ENCODE peak calls at places on chromosomes 7 and 10, in nine cellular contexts. One of them, this sample, is unnamed.

GRCh38 chr10:44089671-44090070 is 295.2 kb downstream of the CXCL12 start:
- DNase-seq in GM12865: no peak
- DNase-seq in BJ: no peak
- DNase-seq in breast epithelium: no peak
- DNase-seq in H9: no peak
- DNase-seq in OCI-LY7: no peak
- DNase-seq in adrenal gland: no peak
- DNase-seq in GM23338: no peak
- DNase-seq in SK-N-SH: no peak
- DNase-seq in this sample: no peak

GRCh38 chr7:149317986-149318672 is 56.1 kb downstream of the ZNF783 start:
- DNase-seq in GM12865: no peak
- DNase-seq in BJ: no peak
- DNase-seq in breast epithelium: no peak
- DNase-seq in H9: peak
- DNase-seq in OCI-LY7: peak
- DNase-seq in adrenal gland: no peak
- DNase-seq in GM23338: peak
- DNase-seq in SK-N-SH: no peak
- DNase-seq in this sample: peak

GRCh38 chr7:98406827-98407226 is 5.9 kb upstream of the BAIAP2L1 start:
- DNase-seq in GM12865: no peak
- DNase-seq in BJ: no peak
- DNase-seq in breast epithelium: no peak
- DNase-seq in H9: no peak
- DNase-seq in OCI-LY7: no peak
- DNase-seq in adrenal gland: no peak
- DNase-seq in GM23338: no peak
- DNase-seq in SK-N-SH: no peak
- DNase-seq in this sample: no peak

GRCh38 chr7:150753826-150754603 is 16.8 kb downstream of the GIMAP5 start:
- DNase-seq in GM12865: peak
- DNase-seq in BJ: no peak
- DNase-seq in breast epithelium: no peak
- DNase-seq in H9: no peak
- DNase-seq in OCI-LY7: peak
- DNase-seq in adrenal gland: no peak
- DNase-seq in GM23338: peak
- DNase-seq in SK-N-SH: peak
- DNase-seq in this sample: peak

GRCh38 chr7:122306320-122307227 is 2.0 kb upstream of the FEZF1 start:
- DNase-seq in GM12865: no peak
- DNase-seq in BJ: no peak
- DNase-seq in breast epithelium: no peak
- DNase-seq in H9: peak
- DNase-seq in OCI-LY7: no peak
- DNase-seq in adrenal gland: no peak
- DNase-seq in GM23338: peak
- DNase-seq in SK-N-SH: no peak
- DNase-seq in this sample: no peak

GRCh38 chr10:50510517-50511473 is 113.0 kb downstream of the SGMS1 start:
- DNase-seq in GM12865: peak
- DNase-seq in BJ: no peak
- DNase-seq in breast epithelium: no peak
- DNase-seq in H9: no peak
- DNase-seq in OCI-LY7: no peak
- DNase-seq in adrenal gland: no peak
- DNase-seq in GM23338: no peak
- DNase-seq in SK-N-SH: no peak
- DNase-seq in this sample: no peak

GRCh38 chr10:116210588-116211346 is 62.2 kb downstream of the GFRA1 start:
- DNase-seq in GM12865: no peak
- DNase-seq in BJ: no peak
- DNase-seq in breast epithelium: no peak
- DNase-seq in H9: no peak
- DNase-seq in OCI-LY7: no peak
- DNase-seq in adrenal gland: no peak
- DNase-seq in GM23338: no peak
- DNase-seq in SK-N-SH: no peak
- DNase-seq in this sample: no peak

GRCh38 chr10:78000956-78001472 is 28.3 kb downstream of the POLR3A start:
- DNase-seq in GM12865: no peak
- DNase-seq in BJ: no peak
- DNase-seq in breast epithelium: no peak
- DNase-seq in H9: no peak
- DNase-seq in OCI-LY7: no peak
- DNase-seq in adrenal gland: no peak
- DNase-seq in GM23338: no peak
- DNase-seq in SK-N-SH: no peak
- DNase-seq in this sample: no peak

GRCh38 chr7:150566123-150566522 is 1.1 kb upstream of the GIMAP4 start:
- DNase-seq in GM12865: no peak
- DNase-seq in BJ: no peak
- DNase-seq in breast epithelium: no peak
- DNase-seq in H9: no peak
- DNase-seq in OCI-LY7: no peak
- DNase-seq in adrenal gland: no peak
- DNase-seq in GM23338: peak
- DNase-seq in SK-N-SH: no peak
- DNase-seq in this sample: no peak

DNA sequence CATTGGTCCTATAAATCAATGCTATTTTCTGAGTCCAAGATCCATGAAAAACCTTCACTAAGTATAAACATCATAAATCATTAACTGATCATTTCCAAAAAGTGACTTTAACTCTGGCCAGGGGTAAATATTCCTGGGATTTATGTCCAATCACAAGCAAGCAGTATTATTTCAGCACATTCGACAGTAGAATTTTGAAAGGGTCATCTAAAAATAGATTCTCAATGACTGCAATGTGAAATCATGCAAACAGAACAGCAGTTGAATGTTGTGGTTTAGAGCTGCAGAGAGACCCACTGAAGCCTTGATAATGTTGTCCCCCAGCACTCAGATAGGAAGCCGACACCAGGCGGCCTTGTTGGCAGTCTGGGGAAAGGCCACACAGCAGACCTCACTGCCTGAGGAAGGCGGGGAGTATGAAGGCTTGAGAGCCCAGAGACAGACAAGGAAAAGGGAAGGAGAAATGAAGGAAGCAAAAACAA is 38.1 kb downstream of the FAM107B start:
- DNase-seq in GM12865: peak
- DNase-seq in BJ: peak
- DNase-seq in breast epithelium: no peak
- DNase-seq in H9: no peak
- DNase-seq in OCI-LY7: peak
- DNase-seq in adrenal gland: peak
- DNase-seq in GM23338: peak
- DNase-seq in SK-N-SH: no peak
- DNase-seq in this sample: peak
- TF ChIP-seq CTCF in GM12865: no peak
- TF ChIP-seq CTCF in BJ: no peak
- TF ChIP-seq CTCF in breast epithelium: no peak
- TF ChIP-seq CTCF in H9: no peak
- TF ChIP-seq CTCF in OCI-LY7: peak
- TF ChIP-seq CTCF in adrenal gland: no peak
- TF ChIP-seq CTCF in GM23338: no peak
- TF ChIP-seq CTCF in SK-N-SH: no peak
- TF ChIP-seq CTCF in this sample: no peak

DNA sequence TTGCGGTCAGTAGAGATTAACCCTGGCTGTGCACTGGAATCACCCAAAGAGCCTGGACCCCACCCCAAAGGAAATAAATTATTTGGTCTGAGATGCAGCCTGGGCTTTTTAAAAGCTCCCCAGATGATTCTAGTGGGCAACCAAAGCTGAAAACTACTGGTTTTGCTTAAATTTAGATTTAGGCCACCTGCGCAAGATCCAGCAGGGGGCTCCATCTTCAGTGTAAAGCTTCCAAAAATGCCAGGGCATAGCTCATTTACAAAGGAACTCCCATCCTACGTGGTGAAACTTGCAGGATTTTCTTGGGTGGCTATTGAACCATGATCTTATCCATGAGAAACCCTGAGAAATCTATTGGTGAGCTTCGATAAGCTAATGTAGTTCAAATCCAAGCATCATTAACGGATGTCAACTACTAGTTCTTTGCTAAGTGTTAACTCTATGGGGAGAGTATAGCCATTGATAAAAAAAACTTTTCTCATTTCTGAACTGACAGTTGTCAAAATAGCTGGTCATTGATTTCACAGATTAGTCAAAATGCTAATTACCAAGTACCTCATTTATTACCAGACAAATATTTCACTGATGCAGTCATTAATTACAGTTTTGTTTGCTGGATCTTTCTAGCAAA is 315.3 kb downstream of the LHFPL3 start:
- DNase-seq in GM12865: peak
- DNase-seq in BJ: no peak
- DNase-seq in breast epithelium: no peak
- DNase-seq in H9: peak
- DNase-seq in OCI-LY7: peak
- DNase-seq in adrenal gland: no peak
- DNase-seq in GM23338: peak
- DNase-seq in SK-N-SH: peak
- DNase-seq in this sample: no peak
- TF ChIP-seq CTCF in GM12865: peak
- TF ChIP-seq CTCF in BJ: peak
- TF ChIP-seq CTCF in breast epithelium: no peak
- TF ChIP-seq CTCF in H9: peak
- TF ChIP-seq CTCF in OCI-LY7: peak
- TF ChIP-seq CTCF in adrenal gland: peak
- TF ChIP-seq CTCF in GM23338: peak
- TF ChIP-seq CTCF in SK-N-SH: peak
- TF ChIP-seq CTCF in this sample: no peak

GRCh38 chr7:41578700-41579099 is 124.2 kb downstream of the INHBA start:
- DNase-seq in GM12865: no peak
- DNase-seq in BJ: no peak
- DNase-seq in breast epithelium: no peak
- DNase-seq in H9: no peak
- DNase-seq in OCI-LY7: no peak
- DNase-seq in adrenal gland: no peak
- DNase-seq in GM23338: no peak
- DNase-seq in SK-N-SH: no peak
- DNase-seq in this sample: no peak

GRCh38 chr7:41584746-41585145 is 118.1 kb downstream of the INHBA start:
- DNase-seq in GM12865: no peak
- DNase-seq in BJ: no peak
- DNase-seq in breast epithelium: no peak
- DNase-seq in H9: no peak
- DNase-seq in OCI-LY7: no peak
- DNase-seq in adrenal gland: no peak
- DNase-seq in GM23338: no peak
- DNase-seq in SK-N-SH: no peak
- DNase-seq in this sample: no peak

GRCh38 chr7:41579961-41580935 is 122.6 kb downstream of the INHBA start:
- DNase-seq in GM12865: no peak
- DNase-seq in BJ: peak
- DNase-seq in breast epithelium: no peak
- DNase-seq in H9: no peak
- DNase-seq in OCI-LY7: no peak
- DNase-seq in adrenal gland: no peak
- DNase-seq in GM23338: no peak
- DNase-seq in SK-N-SH: no peak
- DNase-seq in this sample: no peak

GRCh38 chr7:41582116-41582515 is 120.8 kb downstream of the INHBA start:
- DNase-seq in GM12865: no peak
- DNase-seq in BJ: no peak
- DNase-seq in breast epithelium: no peak
- DNase-seq in H9: no peak
- DNase-seq in OCI-LY7: no peak
- DNase-seq in adrenal gland: no peak
- DNase-seq in GM23338: no peak
- DNase-seq in SK-N-SH: no peak
- DNase-seq in this sample: no peak

DNA sequence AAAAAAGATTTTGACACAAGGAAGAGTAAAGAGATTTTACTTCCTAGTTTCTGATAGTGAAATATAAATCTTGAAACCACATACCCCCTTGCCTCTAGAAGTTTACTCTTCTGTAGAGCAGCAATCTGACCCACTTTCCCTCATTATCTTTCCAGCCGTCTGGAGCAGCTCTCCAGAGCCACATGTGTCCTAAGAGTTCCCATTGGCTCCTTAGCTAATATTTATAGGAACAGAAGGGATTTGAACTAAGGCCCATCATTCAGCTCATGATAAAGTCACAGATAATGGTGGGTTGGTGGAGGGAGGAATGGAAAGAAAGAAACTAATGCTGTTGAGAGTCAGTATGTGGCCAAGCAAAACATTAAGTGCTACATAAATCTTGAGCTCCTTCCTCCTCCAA is 121.8 kb downstream of the INHBA start:
- DNase-seq in GM12865: no peak
- DNase-seq in BJ: no peak
- DNase-seq in breast epithelium: no peak
- DNase-seq in H9: no peak
- DNase-seq in OCI-LY7: no peak
- DNase-seq in adrenal gland: no peak
- DNase-seq in GM23338: no peak
- DNase-seq in SK-N-SH: no peak
- DNase-seq in this sample: no peak
- TF ChIP-seq CTCF in GM12865: no peak
- TF ChIP-seq CTCF in BJ: no peak
- TF ChIP-seq CTCF in breast epithelium: no peak
- TF ChIP-seq CTCF in H9: no peak
- TF ChIP-seq CTCF in OCI-LY7: no peak
- TF ChIP-seq CTCF in adrenal gland: no peak
- TF ChIP-seq CTCF in GM23338: no peak
- TF ChIP-seq CTCF in SK-N-SH: no peak
- TF ChIP-seq CTCF in this sample: no peak

GRCh38 chr10:130784326-130784725 is 527.2 kb downstream of the TCERG1L start:
- DNase-seq in GM12865: no peak
- DNase-seq in BJ: no peak
- DNase-seq in breast epithelium: no peak
- DNase-seq in H9: no peak
- DNase-seq in OCI-LY7: no peak
- DNase-seq in adrenal gland: no peak
- DNase-seq in GM23338: no peak
- DNase-seq in SK-N-SH: no peak
- DNase-seq in this sample: no peak

GRCh38 chr10:130778166-130778545 is 533.4 kb downstream of the TCERG1L start:
- DNase-seq in GM12865: no peak
- DNase-seq in BJ: no peak
- DNase-seq in breast epithelium: peak
- DNase-seq in H9: no peak
- DNase-seq in OCI-LY7: no peak
- DNase-seq in adrenal gland: no peak
- DNase-seq in GM23338: no peak
- DNase-seq in SK-N-SH: no peak
- DNase-seq in this sample: no peak

GRCh38 chr10:130787252-130787651 is 524.3 kb downstream of the TCERG1L start:
- DNase-seq in GM12865: no peak
- DNase-seq in BJ: no peak
- DNase-seq in breast epithelium: no peak
- DNase-seq in H9: no peak
- DNase-seq in OCI-LY7: no peak
- DNase-seq in adrenal gland: no peak
- DNase-seq in GM23338: no peak
- DNase-seq in SK-N-SH: peak
- DNase-seq in this sample: no peak

GRCh38 chr10:130786365-130786966 is 525.1 kb downstream of the TCERG1L start:
- DNase-seq in GM12865: no peak
- DNase-seq in BJ: no peak
- DNase-seq in breast epithelium: no peak
- DNase-seq in H9: no peak
- DNase-seq in OCI-LY7: no peak
- DNase-seq in adrenal gland: no peak
- DNase-seq in GM23338: no peak
- DNase-seq in SK-N-SH: no peak
- DNase-seq in this sample: no peak

GRCh38 chr10:130782467-130782866 is 529.1 kb downstream of the TCERG1L start:
- DNase-seq in GM12865: no peak
- DNase-seq in BJ: no peak
- DNase-seq in breast epithelium: no peak
- DNase-seq in H9: peak
- DNase-seq in OCI-LY7: no peak
- DNase-seq in adrenal gland: no peak
- DNase-seq in GM23338: peak
- DNase-seq in SK-N-SH: no peak
- DNase-seq in this sample: no peak
- TF ChIP-seq CTCF in GM12865: no peak
- TF ChIP-seq CTCF in BJ: no peak
- TF ChIP-seq CTCF in breast epithelium: no peak
- TF ChIP-seq CTCF in H9: peak
- TF ChIP-seq CTCF in OCI-LY7: no peak
- TF ChIP-seq CTCF in adrenal gland: no peak
- TF ChIP-seq CTCF in GM23338: peak
- TF ChIP-seq CTCF in SK-N-SH: no peak
- TF ChIP-seq CTCF in this sample: no peak